ENCODE peak calls at places on chromosomes 4 and X, in six cellular contexts. S, L, A, W, K and T are unnamed samples.

GRCh38 chrX:8042304-8042703 is 115.1 kb upstream of the PNPLA4 start:
- DNase-seq in S (no peak), L (no peak), A (no peak), W (peak; percentile 6), K (no peak), T (no peak)

GRCh38 chr4:125518281-125518680 is 203.5 kb downstream of the FAT4 start:
- DNase-seq in S (no peak), L (no peak), A (no peak), W (no peak), K (no peak), T (no peak)

GRCh38 chr4:99408346-99408745 is 26.8 kb downstream of the ADH7 start:
- DNase-seq in S (peak; percentile 27), L (no peak), A (no peak), W (no peak), K (no peak), T (no peak)

GRCh38 chr4:186701273-186701672 is 22.4 kb downstream of the FAT1 start:
- DNase-seq in S (peak; percentile 89), L (peak; percentile 77), A (no peak), W (peak; percentile 62), K (no peak), T (no peak)

GRCh38 chr4:76979236-76979635 is 29.7 kb downstream of the SEPTIN11 start:
- DNase-seq in S (no peak), L (no peak), A (no peak), W (no peak), K (no peak), T (no peak)

GRCh38 chr4:52552778-52553177 is 106.3 kb downstream of the USP46 start:
- DNase-seq in S (no peak), L (no peak), A (no peak), W (no peak), K (no peak), T (no peak)

GRCh38 chrX:67543818-67544217 is at the start of gene AR:
- DNase-seq in S (peak; percentile 55), L (peak; percentile 70), A (peak; percentile 58), W (no peak), K (peak; percentile 18), T (peak; percentile 10)

GRCh38 chr4:56197387-56197786 is 189.9 kb downstream of the AASDH start:
- DNase-seq in S (peak; percentile 59), L (peak; percentile 19), A (no peak), W (no peak), K (no peak), T (peak; percentile 5)

GRCh38 chrX:44708470-44708869 is 135.4 kb upstream of the DUSP21 start:
- DNase-seq in S (no peak), L (no peak), A (no peak), W (no peak), K (no peak), T (no peak)

GRCh38 chr4:74499986-74500781 is 55.2 kb downstream of the AREG start:
- DNase-seq in S (peak; percentile 7), L (peak; percentile 56), A (no peak), W (no peak), K (no peak), T (no peak)

GRCh38 chr4:29549308-29549707 is 1170.9 kb upstream of the PCDH7 start:
- DNase-seq in S (no peak), L (no peak), A (no peak), W (no peak), K (no peak), T (no peak)

GRCh38 chr4:14868426-14868825 is 133.9 kb upstream of the CPEB2 start:
- DNase-seq in S (no peak), L (no peak), A (no peak), W (no peak), K (no peak), T (no peak)

GRCh38 chr4:14874990-14875389 is 127.3 kb upstream of the CPEB2 start:
- DNase-seq in S (no peak), L (no peak), A (no peak), W (no peak), K (no peak), T (no peak)

GRCh38 chr4:14867847-14868246 is 134.4 kb upstream of the CPEB2 start:
- DNase-seq in S (no peak), L (no peak), A (no peak), W (no peak), K (no peak), T (no peak)

GRCh38 chr4:14877246-14878220 is 124.7 kb upstream of the CPEB2 start:
- DNase-seq in S (peak; percentile 70), L (peak; percentile 73), A (peak; percentile 56), W (no peak), K (no peak), T (no peak)

GRCh38 chr4:14871676-14872430 is 130.4 kb upstream of the CPEB2 start:
- DNase-seq in S (no peak), L (no peak), A (peak; percentile 61), W (peak; percentile 3), K (no peak), T (peak; percentile 52)
- TF ChIP-seq CTCF in S (peak; percentile 23), L (peak; percentile 17), A (peak; percentile 32), W (peak; percentile 34), K (peak; percentile 13), T (peak; percentile 50)

DNA sequence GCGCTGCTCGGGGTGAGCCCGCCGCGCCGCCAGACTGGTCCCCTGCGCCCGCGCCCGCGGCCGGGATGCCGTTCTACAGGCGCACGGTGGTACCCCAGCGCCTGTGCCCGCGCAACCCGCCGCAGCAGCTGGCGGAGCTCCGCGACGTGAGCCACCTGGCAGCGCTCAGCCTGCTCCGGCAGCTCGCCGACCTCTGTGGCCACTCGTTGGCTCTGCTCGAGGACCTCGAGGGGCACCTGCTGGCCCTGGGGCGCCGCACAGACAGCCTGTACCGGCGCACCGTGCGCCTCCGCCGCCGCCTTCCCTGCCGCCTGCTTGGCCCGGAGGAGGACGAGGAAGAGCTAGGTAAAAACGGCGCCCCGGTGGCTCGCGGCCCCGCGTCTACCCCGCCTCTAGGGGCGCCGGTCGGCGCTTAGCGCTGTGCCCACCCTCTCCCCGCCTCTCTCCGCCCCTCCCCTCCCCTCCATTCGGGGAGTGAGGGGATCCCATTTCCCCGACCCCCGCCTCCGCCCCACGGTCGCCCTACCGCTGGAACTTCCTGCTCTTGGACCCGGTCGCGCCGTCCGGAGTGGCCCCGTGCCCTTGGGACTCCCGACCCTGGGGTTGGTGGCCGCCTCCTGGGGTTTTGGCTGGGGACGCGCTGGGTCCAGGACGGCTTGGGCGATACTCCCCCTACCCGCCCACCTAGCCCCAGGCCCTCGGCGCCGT is 532 bp downstream of the NHSL2 start:
- DNase-seq in S (no peak), L (no peak), A (no peak), W (no peak), K (no peak), T (peak; percentile 54)
- TF ChIP-seq CTCF in S (peak; percentile 16), L (peak; percentile 37), A (peak; percentile 9), W (no peak), K (peak; percentile 23), T (peak; percentile 37)

GRCh38 chr4:10893417-10893816 is 208.8 kb upstream of the CLNK start:
- DNase-seq in S (peak; percentile 8), L (no peak), A (no peak), W (no peak), K (no peak), T (peak; percentile 1)
- TF ChIP-seq CTCF in S (peak; percentile 52), L (peak; percentile 56), A (no peak), W (no peak), K (no peak), T (no peak)

DNA sequence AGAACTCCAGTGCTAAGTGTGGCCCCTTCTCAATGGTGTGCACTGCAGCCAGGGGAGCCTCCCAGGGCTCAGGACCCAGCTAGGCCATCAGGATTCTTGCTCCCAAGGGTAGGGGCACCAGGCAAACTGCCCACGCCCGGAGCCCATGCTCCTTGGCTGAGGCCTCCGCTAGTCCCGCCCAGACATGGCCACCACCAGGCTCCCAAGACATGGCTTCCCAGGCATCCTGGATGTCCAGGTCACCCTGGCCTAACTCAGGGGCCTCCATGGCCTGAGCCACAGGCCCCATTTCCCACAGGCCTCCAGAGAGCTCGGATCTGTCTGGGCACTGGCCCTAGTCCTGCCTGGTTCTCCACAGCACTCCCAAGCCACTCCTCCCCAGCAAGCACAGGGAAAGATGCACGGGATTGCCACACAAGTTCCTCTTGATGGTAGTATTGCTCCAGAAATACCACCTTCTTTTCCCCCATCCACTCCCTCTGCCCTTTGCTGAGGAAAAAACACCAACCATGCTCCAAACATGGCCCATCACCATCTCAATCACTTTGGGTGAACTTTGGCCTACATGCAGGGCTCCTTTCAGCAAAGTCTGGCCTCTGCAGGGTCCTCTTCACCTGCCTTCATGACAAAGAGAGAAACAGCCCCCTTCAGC is 274.7 kb upstream of the AGTR2 start:
- DNase-seq in S (no peak), L (no peak), A (no peak), W (peak; percentile 3), K (no peak), T (no peak)
- TF ChIP-seq CTCF in S (no peak), L (no peak), A (no peak), W (peak; percentile 51), K (no peak), T (no peak)

DNA sequence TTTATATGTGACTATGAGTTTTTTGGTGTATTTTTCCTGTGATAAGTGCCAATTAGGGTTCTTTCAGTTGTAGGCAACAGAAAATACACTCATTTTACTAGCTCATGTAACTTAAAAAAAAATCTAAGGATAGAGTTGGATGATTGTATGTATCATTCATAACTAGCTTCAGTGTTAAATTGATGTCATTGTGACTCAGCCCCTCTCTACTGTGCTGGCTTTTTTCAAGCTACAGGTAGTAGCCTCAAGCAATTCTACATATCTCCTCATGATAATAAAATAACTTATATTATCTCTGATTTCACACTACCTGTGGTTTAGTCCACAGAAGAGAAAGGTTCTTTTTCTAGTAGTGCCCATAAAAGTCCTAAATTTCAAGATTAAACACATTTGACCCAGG is 11.9 kb downstream of the WDR17 start:
- DNase-seq in S (no peak), L (no peak), A (no peak), W (no peak), K (no peak), T (no peak)
- TF ChIP-seq CTCF in S (no peak), L (no peak), A (no peak), W (no peak), K (no peak), T (no peak)

DNA sequence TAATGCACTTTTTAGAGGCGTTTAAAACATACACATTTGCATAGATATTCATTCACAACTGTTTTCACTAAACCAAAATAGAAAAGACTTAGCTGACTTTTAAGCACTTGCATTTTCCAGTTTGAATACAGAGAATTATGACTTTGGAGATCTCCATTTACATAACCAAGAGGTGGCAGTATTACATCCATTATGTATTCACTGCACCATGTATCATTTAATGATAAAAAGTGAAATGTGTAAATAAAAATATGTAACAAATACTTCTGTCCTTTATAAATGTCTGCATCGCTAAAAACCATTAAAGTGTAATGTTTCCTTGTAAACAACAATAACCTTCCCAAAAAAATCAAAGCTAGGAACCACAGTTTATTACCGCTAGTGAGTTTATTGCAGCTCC is 413.2 kb downstream of the FGF13 start:
- DNase-seq in S (no peak), L (no peak), A (no peak), W (no peak), K (no peak), T (no peak)
- TF ChIP-seq CTCF in S (no peak), L (no peak), A (no peak), W (no peak), K (no peak), T (no peak)

DNA sequence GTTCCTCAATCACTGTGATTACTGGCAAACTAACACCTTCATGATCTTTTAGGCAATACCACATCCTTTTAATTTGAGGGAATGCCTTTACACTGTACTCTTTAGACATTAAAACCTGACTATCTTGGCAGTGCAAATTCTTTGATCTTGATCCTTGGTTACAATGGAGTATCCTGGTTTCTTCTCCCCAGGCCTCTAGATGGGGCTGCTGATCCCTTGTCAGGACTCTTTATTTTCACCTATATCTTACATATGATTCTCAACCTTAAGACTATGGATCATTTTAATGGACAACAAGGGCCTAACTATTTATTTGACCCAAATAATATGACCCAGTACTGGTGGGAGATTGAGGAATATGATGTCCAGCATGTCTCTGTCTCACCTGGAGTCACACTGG is 1005.5 kb upstream of the INTU start:
- DNase-seq in S (peak; percentile 49), L (peak; percentile 45), A (no peak), W (no peak), K (no peak), T (no peak)
- TF ChIP-seq CTCF in S (peak; percentile 75), L (peak; percentile 72), A (no peak), W (no peak), K (peak; percentile 36), T (no peak)